ENCODE peak calls at places on chromosomes 6 and 20, in seven cellular contexts. One of them, this sample, is unnamed.

GRCh38 chr6:121310495-121310894 is 23.8 kb downstream of the TBC1D32 start:
- DNase-seq in fibroblast of lung: no peak
- DNase-seq in kidney: no peak
- DNase-seq in GM12878: no peak
- DNase-seq in PC-3: no peak
- DNase-seq in MM.1S: no peak
- DNase-seq in endothelial cell of umbilical vein: no peak
- DNase-seq in this sample: no peak

GRCh38 chr20:3730803-3731370 is 1.6 kb upstream of the HSPA12B start:
- DNase-seq in GM12878: no peak
- DNase-seq in fibroblast of lung: no peak
- DNase-seq in PC-3: no peak
- DNase-seq in kidney: peak; percentile 23
- DNase-seq in endothelial cell of umbilical vein: no peak
- DNase-seq in MM.1S: no peak
- DNase-seq in this sample: peak; percentile 36

GRCh38 chr6:169266746-169267629 is 13.3 kb upstream of the THBS2 start:
- DNase-seq in PC-3: peak; percentile 24
- DNase-seq in fibroblast of lung: peak; percentile 34
- DNase-seq in MM.1S: no peak
- DNase-seq in GM12878: no peak
- DNase-seq in kidney: no peak
- DNase-seq in endothelial cell of umbilical vein: no peak
- DNase-seq in this sample: no peak

GRCh38 chr6:39276379-39276995 is 37.7 kb downstream of the KCNK17 start:
- DNase-seq in fibroblast of lung: no peak
- DNase-seq in endothelial cell of umbilical vein: no peak
- DNase-seq in kidney: no peak
- DNase-seq in GM12878: no peak
- DNase-seq in MM.1S: no peak
- DNase-seq in PC-3: no peak
- DNase-seq in this sample: no peak

GRCh38 chr20:32010096-32010495 is at the start of gene CCM2L:
- DNase-seq in PC-3: no peak
- DNase-seq in MM.1S: no peak
- DNase-seq in kidney: peak; percentile 78
- DNase-seq in endothelial cell of umbilical vein: peak; percentile 29
- DNase-seq in GM12878: no peak
- DNase-seq in fibroblast of lung: no peak
- DNase-seq in this sample: no peak

GRCh38 chr20:54608978-54609377 is 133.6 kb downstream of the DOK5 start:
- DNase-seq in GM12878: no peak
- DNase-seq in endothelial cell of umbilical vein: no peak
- DNase-seq in kidney: no peak
- DNase-seq in PC-3: no peak
- DNase-seq in fibroblast of lung: no peak
- DNase-seq in MM.1S: no peak
- DNase-seq in this sample: no peak

GRCh38 chr20:34141293-34141692 is 29.2 kb upstream of the EIF2S2 start:
- DNase-seq in PC-3: no peak
- DNase-seq in endothelial cell of umbilical vein: no peak
- DNase-seq in GM12878: no peak
- DNase-seq in fibroblast of lung: no peak
- DNase-seq in kidney: no peak
- DNase-seq in MM.1S: no peak
- DNase-seq in this sample: no peak

GRCh38 chr6:82614518-82614917 is 250.9 kb downstream of the TPBG start:
- DNase-seq in MM.1S: no peak
- DNase-seq in kidney: no peak
- DNase-seq in fibroblast of lung: no peak
- DNase-seq in PC-3: no peak
- DNase-seq in GM12878: no peak
- DNase-seq in endothelial cell of umbilical vein: no peak
- DNase-seq in this sample: no peak

GRCh38 chr6:133888931-133889556 is at the start of gene TCF21:
- DNase-seq in MM.1S: no peak
- DNase-seq in endothelial cell of umbilical vein: no peak
- DNase-seq in fibroblast of lung: peak; percentile 91
- DNase-seq in kidney: peak; percentile 85
- DNase-seq in PC-3: no peak
- DNase-seq in GM12878: no peak
- DNase-seq in this sample: peak; percentile 84

GRCh38 chr20:58020656-58021454 is 207.6 kb downstream of the ANKRD60 start:
- DNase-seq in GM12878: no peak
- DNase-seq in fibroblast of lung: no peak
- DNase-seq in MM.1S: no peak
- DNase-seq in kidney: no peak
- DNase-seq in endothelial cell of umbilical vein: no peak
- DNase-seq in PC-3: no peak
- DNase-seq in this sample: no peak

GRCh38 chr6:21808045-21808470 is 214.5 kb downstream of the SOX4 start:
- DNase-seq in PC-3: peak; percentile 65
- DNase-seq in fibroblast of lung: peak; percentile 57
- DNase-seq in MM.1S: no peak
- DNase-seq in kidney: no peak
- DNase-seq in GM12878: no peak
- DNase-seq in endothelial cell of umbilical vein: no peak
- DNase-seq in this sample: peak; percentile 71
- H3K9ac ChIP-seq in PC-3: no peak overlapping the region
- H3K9ac ChIP-seq in fibroblast of lung: no peak overlapping the region
- H3K9ac ChIP-seq in MM.1S: no peak overlapping the region
- H3K9ac ChIP-seq in kidney: no peak overlapping the region
- H3K9ac ChIP-seq in GM12878: no peak overlapping the region
- H3K9ac ChIP-seq in endothelial cell of umbilical vein: no peak overlapping the region
- H3K9ac ChIP-seq in this sample: no peak overlapping the region

DNA sequence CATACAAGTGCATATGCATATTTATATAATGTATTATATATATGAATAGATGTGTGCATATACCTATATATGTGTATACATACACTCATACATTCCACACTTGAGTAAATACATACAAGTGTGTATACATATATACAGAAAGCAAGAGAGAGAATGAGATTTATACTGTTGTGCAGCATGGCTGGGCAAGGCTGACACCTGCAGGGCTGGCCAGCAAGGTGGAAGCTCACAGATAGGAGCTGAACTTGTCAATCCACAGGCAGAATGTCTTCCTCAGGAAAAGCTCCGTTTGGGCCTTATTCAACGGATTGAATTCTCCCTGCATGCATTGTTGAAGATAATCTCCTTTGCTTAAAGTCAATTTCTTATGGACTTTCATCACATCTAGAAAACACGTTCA is 256.7 kb downstream of the ZNF217 start:
- DNase-seq in kidney: no peak
- DNase-seq in MM.1S: no peak
- DNase-seq in PC-3: no peak
- DNase-seq in fibroblast of lung: no peak
- DNase-seq in endothelial cell of umbilical vein: no peak
- DNase-seq in GM12878: no peak
- DNase-seq in this sample: no peak
- TF ChIP-seq CTCF in kidney: no peak
- TF ChIP-seq CTCF in MM.1S: no peak
- TF ChIP-seq CTCF in PC-3: peak; percentile 18
- TF ChIP-seq CTCF in fibroblast of lung: no peak
- TF ChIP-seq CTCF in endothelial cell of umbilical vein: no peak
- TF ChIP-seq CTCF in GM12878: no peak
- TF ChIP-seq CTCF in this sample: peak; percentile 50

DNA sequence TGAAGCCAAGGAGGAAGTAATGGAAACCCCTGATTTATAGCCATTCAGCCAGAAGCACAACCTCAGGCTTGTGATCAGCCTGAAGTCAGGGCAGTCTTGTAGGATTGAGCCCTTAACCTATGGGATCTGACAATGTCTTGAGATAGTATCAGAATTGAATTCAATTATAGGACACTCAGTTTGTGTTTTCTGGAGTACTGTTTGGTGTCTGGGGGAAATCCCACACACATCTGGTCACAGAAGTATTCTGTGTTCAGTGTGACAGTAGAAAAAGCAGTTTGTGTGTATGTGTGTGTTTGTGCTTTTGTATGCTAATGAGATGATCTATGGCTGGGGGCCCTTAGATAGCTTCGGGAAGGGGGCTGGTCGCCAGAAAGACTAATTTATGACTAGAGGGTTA is 5.7 kb downstream of the NT5E start:
- DNase-seq in fibroblast of lung: no peak
- DNase-seq in kidney: no peak
- DNase-seq in endothelial cell of umbilical vein: no peak
- DNase-seq in MM.1S: no peak
- DNase-seq in PC-3: no peak
- DNase-seq in GM12878: no peak
- DNase-seq in this sample: no peak
- H3K4me1 ChIP-seq in fibroblast of lung: peaks cover 35% of the 10 kb centered on the region
- H3K4me1 ChIP-seq in kidney: no peaks in the 10 kb centered on the region
- H3K4me1 ChIP-seq in endothelial cell of umbilical vein: peaks cover 54% of the 10 kb centered on the region
- H3K4me1 ChIP-seq in MM.1S: peaks cover 34% of the 10 kb centered on the region
- H3K4me1 ChIP-seq in PC-3: peaks cover 55% of the 10 kb centered on the region
- H3K4me1 ChIP-seq in GM12878: peaks cover 40% of the 10 kb centered on the region
- H3K4me1 ChIP-seq in this sample: no peaks in the 10 kb centered on the region

GRCh38 chr6:32108727-32109113 is 418 bp downstream of the TNXB start:
- DNase-seq in PC-3: no peak
- DNase-seq in endothelial cell of umbilical vein: no peak
- DNase-seq in kidney: no peak
- DNase-seq in MM.1S: no peak
- DNase-seq in fibroblast of lung: no peak
- DNase-seq in GM12878: no peak
- DNase-seq in this sample: no peak
- H3K9ac ChIP-seq in PC-3: no peak overlapping the region
- H3K9ac ChIP-seq in endothelial cell of umbilical vein: no peak overlapping the region
- H3K9ac ChIP-seq in kidney: peak overlapping the region; percentile 60
- H3K9ac ChIP-seq in MM.1S: no peak overlapping the region
- H3K9ac ChIP-seq in fibroblast of lung: peak overlapping the region; percentile 51
- H3K9ac ChIP-seq in GM12878: no peak overlapping the region
- H3K9ac ChIP-seq in this sample: no peak overlapping the region

GRCh38 chr20:21832442-21833152 is 127.1 kb downstream of the PAX1 start:
- DNase-seq in PC-3: no peak
- DNase-seq in fibroblast of lung: no peak
- DNase-seq in kidney: no peak
- DNase-seq in GM12878: no peak
- DNase-seq in MM.1S: no peak
- DNase-seq in endothelial cell of umbilical vein: no peak
- DNase-seq in this sample: no peak

DNA sequence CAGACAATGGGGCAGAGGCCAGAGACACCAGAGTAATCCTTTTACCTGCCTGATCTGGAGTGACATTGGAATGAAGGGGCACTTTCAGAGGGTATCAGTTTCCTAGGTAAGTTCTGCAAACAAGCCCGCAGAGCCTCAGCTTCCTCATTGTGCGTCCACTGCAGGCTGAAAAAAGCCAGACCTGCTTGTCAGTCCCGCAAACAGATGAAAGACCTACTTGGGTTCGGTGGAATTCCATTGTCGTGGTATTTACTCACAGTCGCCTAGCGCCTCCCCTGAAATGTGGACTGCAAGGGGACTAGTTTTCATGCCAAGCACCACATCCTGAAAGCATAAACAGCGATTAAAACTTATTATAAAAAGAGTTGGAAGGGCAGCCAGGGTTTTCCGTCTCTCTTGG is 121.5 kb downstream of the PAX1 start:
- DNase-seq in MM.1S: no peak
- DNase-seq in fibroblast of lung: no peak
- DNase-seq in endothelial cell of umbilical vein: no peak
- DNase-seq in GM12878: no peak
- DNase-seq in PC-3: no peak
- DNase-seq in kidney: no peak
- DNase-seq in this sample: peak; percentile 86
- TF ChIP-seq CTCF in MM.1S: no peak
- TF ChIP-seq CTCF in fibroblast of lung: no peak
- TF ChIP-seq CTCF in endothelial cell of umbilical vein: no peak
- TF ChIP-seq CTCF in GM12878: no peak
- TF ChIP-seq CTCF in PC-3: no peak
- TF ChIP-seq CTCF in kidney: no peak
- TF ChIP-seq CTCF in this sample: peak; percentile 19

GRCh38 chr20:21189761-21190523 is 64.1 kb downstream of the KIZ start:
- DNase-seq in PC-3: no peak
- DNase-seq in kidney: no peak
- DNase-seq in MM.1S: no peak
- DNase-seq in GM12878: no peak
- DNase-seq in endothelial cell of umbilical vein: no peak
- DNase-seq in fibroblast of lung: no peak
- DNase-seq in this sample: peak; percentile 86

GRCh38 chr20:21185849-21186248 is 60.0 kb downstream of the KIZ start:
- DNase-seq in PC-3: no peak
- DNase-seq in kidney: no peak
- DNase-seq in endothelial cell of umbilical vein: no peak
- DNase-seq in GM12878: no peak
- DNase-seq in fibroblast of lung: no peak
- DNase-seq in MM.1S: no peak
- DNase-seq in this sample: no peak

GRCh38 chr20:21191839-21192238 is 66.0 kb downstream of the KIZ start:
- DNase-seq in GM12878: no peak
- DNase-seq in MM.1S: no peak
- DNase-seq in PC-3: no peak
- DNase-seq in fibroblast of lung: no peak
- DNase-seq in endothelial cell of umbilical vein: no peak
- DNase-seq in kidney: no peak
- DNase-seq in this sample: peak; percentile 86

GRCh38 chr20:21190866-21191265 is 65.0 kb downstream of the KIZ start:
- DNase-seq in kidney: no peak
- DNase-seq in fibroblast of lung: no peak
- DNase-seq in GM12878: no peak
- DNase-seq in MM.1S: no peak
- DNase-seq in PC-3: no peak
- DNase-seq in endothelial cell of umbilical vein: no peak
- DNase-seq in this sample: no peak
- H3K4me1 ChIP-seq in kidney: no peaks in the 10 kb centered on the region
- H3K4me1 ChIP-seq in fibroblast of lung: no peaks in the 10 kb centered on the region
- H3K4me1 ChIP-seq in GM12878: no peaks in the 10 kb centered on the region
- H3K4me1 ChIP-seq in MM.1S: no peaks in the 10 kb centered on the region
- H3K4me1 ChIP-seq in PC-3: no peaks in the 10 kb centered on the region
- H3K4me1 ChIP-seq in endothelial cell of umbilical vein: no peaks in the 10 kb centered on the region
- H3K4me1 ChIP-seq in this sample: peaks cover 17% of the 10 kb centered on the region

GRCh38 chr6:53318429-53318828 is 30.3 kb downstream of the ELOVL5 start:
- DNase-seq in kidney: no peak
- DNase-seq in fibroblast of lung: no peak
- DNase-seq in GM12878: no peak
- DNase-seq in MM.1S: no peak
- DNase-seq in endothelial cell of umbilical vein: no peak
- DNase-seq in PC-3: no peak
- DNase-seq in this sample: no peak

GRCh38 chr6:53312355-53312754 is 36.4 kb downstream of the ELOVL5 start:
- DNase-seq in PC-3: no peak
- DNase-seq in MM.1S: no peak
- DNase-seq in fibroblast of lung: no peak
- DNase-seq in kidney: no peak
- DNase-seq in GM12878: no peak
- DNase-seq in endothelial cell of umbilical vein: no peak
- DNase-seq in this sample: no peak

GRCh38 chr6:53313784-53314382 is 34.9 kb downstream of the ELOVL5 start:
- DNase-seq in endothelial cell of umbilical vein: peak; percentile 84
- DNase-seq in kidney: no peak
- DNase-seq in fibroblast of lung: peak; percentile 81
- DNase-seq in MM.1S: no peak
- DNase-seq in PC-3: no peak
- DNase-seq in GM12878: no peak
- DNase-seq in this sample: no peak

GRCh38 chr6:53317861-53318260 is 30.9 kb downstream of the ELOVL5 start:
- DNase-seq in MM.1S: no peak
- DNase-seq in GM12878: no peak
- DNase-seq in endothelial cell of umbilical vein: no peak
- DNase-seq in PC-3: no peak
- DNase-seq in fibroblast of lung: no peak
- DNase-seq in kidney: no peak
- DNase-seq in this sample: no peak

GRCh38 chr6:53315086-53315724 is 33.5 kb downstream of the ELOVL5 start:
- DNase-seq in endothelial cell of umbilical vein: peak; percentile 30
- DNase-seq in GM12878: no peak
- DNase-seq in kidney: no peak
- DNase-seq in fibroblast of lung: no peak
- DNase-seq in PC-3: no peak
- DNase-seq in MM.1S: no peak
- DNase-seq in this sample: no peak
- H3K9ac ChIP-seq in endothelial cell of umbilical vein: no peak overlapping the region
- H3K9ac ChIP-seq in GM12878: no peak overlapping the region
- H3K9ac ChIP-seq in kidney: no peak overlapping the region
- H3K9ac ChIP-seq in fibroblast of lung: no peak overlapping the region
- H3K9ac ChIP-seq in PC-3: no peak overlapping the region
- H3K9ac ChIP-seq in MM.1S: no peak overlapping the region
- H3K9ac ChIP-seq in this sample: no peak overlapping the region

This sample was measured in endodermal cell.